ENCODE peak calls at places on chromosomes 1 and 21, in eight cellular contexts. One of them, this sample, is unnamed.

GRCh38 chr1:88763649-88764406 is 79.8 kb downstream of the PKN2 start:
- DNase-seq in CD4-positive, alpha-beta memory T cell: no peak
- DNase-seq in ovary: no peak
- DNase-seq in prostate gland: no peak
- DNase-seq in right lobe of liver: no peak
- DNase-seq in IMR-90: peak
- DNase-seq in CD8-positive, alpha-beta memory T cell: no peak
- DNase-seq in tibial artery: no peak
- DNase-seq in this sample: no peak

GRCh38 chr1:99685516-99686180 is 39.7 kb downstream of the PALMD start:
- DNase-seq in IMR-90: peak
- DNase-seq in ovary: peak
- DNase-seq in prostate gland: peak
- DNase-seq in right lobe of liver: peak
- DNase-seq in tibial artery: peak
- DNase-seq in CD4-positive, alpha-beta memory T cell: peak
- DNase-seq in CD8-positive, alpha-beta memory T cell: no peak
- DNase-seq in this sample: no peak

GRCh38 chr1:116219651-116220434 is 108.6 kb downstream of the MAB21L3 start:
- DNase-seq in right lobe of liver: no peak
- DNase-seq in tibial artery: no peak
- DNase-seq in IMR-90: no peak
- DNase-seq in CD8-positive, alpha-beta memory T cell: no peak
- DNase-seq in prostate gland: no peak
- DNase-seq in CD4-positive, alpha-beta memory T cell: no peak
- DNase-seq in ovary: no peak
- DNase-seq in this sample: no peak

GRCh38 chr1:2236695-2237677 is 8.9 kb downstream of the SKI start:
- DNase-seq in IMR-90: no peak
- DNase-seq in prostate gland: no peak
- DNase-seq in right lobe of liver: no peak
- DNase-seq in ovary: no peak
- DNase-seq in tibial artery: no peak
- DNase-seq in CD8-positive, alpha-beta memory T cell: no peak
- DNase-seq in CD4-positive, alpha-beta memory T cell: peak
- DNase-seq in this sample: peak

GRCh38 chr1:45623972-45624371 is at the start of gene CCDC17:
- DNase-seq in CD8-positive, alpha-beta memory T cell: no peak
- DNase-seq in CD4-positive, alpha-beta memory T cell: no peak
- DNase-seq in ovary: no peak
- DNase-seq in IMR-90: no peak
- DNase-seq in right lobe of liver: no peak
- DNase-seq in tibial artery: no peak
- DNase-seq in prostate gland: no peak
- DNase-seq in this sample: no peak

GRCh38 chr1:26531651-26532131 is 2.1 kb downstream of the RPS6KA1 start:
- DNase-seq in IMR-90: no peak
- DNase-seq in tibial artery: no peak
- DNase-seq in CD8-positive, alpha-beta memory T cell: no peak
- DNase-seq in right lobe of liver: peak
- DNase-seq in prostate gland: peak
- DNase-seq in ovary: no peak
- DNase-seq in CD4-positive, alpha-beta memory T cell: no peak
- DNase-seq in this sample: no peak

GRCh38 chr1:229058111-229058551 is 212.8 kb upstream of the RAB4A start:
- DNase-seq in right lobe of liver: no peak
- DNase-seq in prostate gland: peak
- DNase-seq in CD8-positive, alpha-beta memory T cell: no peak
- DNase-seq in ovary: no peak
- DNase-seq in CD4-positive, alpha-beta memory T cell: peak
- DNase-seq in tibial artery: no peak
- DNase-seq in IMR-90: no peak
- DNase-seq in this sample: no peak

GRCh38 chr1:185971688-185972087 is 237.5 kb downstream of the HMCN1 start:
- DNase-seq in CD8-positive, alpha-beta memory T cell: no peak
- DNase-seq in IMR-90: peak
- DNase-seq in tibial artery: no peak
- DNase-seq in right lobe of liver: no peak
- DNase-seq in prostate gland: no peak
- DNase-seq in ovary: no peak
- DNase-seq in CD4-positive, alpha-beta memory T cell: no peak
- DNase-seq in this sample: no peak

GRCh38 chr1:224996266-224996665 is 66.8 kb downstream of the DNAH14 start:
- DNase-seq in tibial artery: no peak
- DNase-seq in CD8-positive, alpha-beta memory T cell: no peak
- DNase-seq in right lobe of liver: no peak
- DNase-seq in IMR-90: no peak
- DNase-seq in ovary: no peak
- DNase-seq in prostate gland: no peak
- DNase-seq in CD4-positive, alpha-beta memory T cell: no peak
- DNase-seq in this sample: no peak

GRCh38 chr1:193525917-193526710 is 339.7 kb upstream of the B3GALT2 start:
- DNase-seq in CD4-positive, alpha-beta memory T cell: no peak
- DNase-seq in prostate gland: no peak
- DNase-seq in right lobe of liver: no peak
- DNase-seq in CD8-positive, alpha-beta memory T cell: no peak
- DNase-seq in IMR-90: no peak
- DNase-seq in ovary: no peak
- DNase-seq in tibial artery: no peak
- DNase-seq in this sample: no peak

GRCh38 chr1:182610606-182611194 is 6.5 kb upstream of the RGS16 start:
- DNase-seq in CD8-positive, alpha-beta memory T cell: no peak
- DNase-seq in tibial artery: no peak
- DNase-seq in prostate gland: no peak
- DNase-seq in IMR-90: no peak
- DNase-seq in ovary: no peak
- DNase-seq in CD4-positive, alpha-beta memory T cell: no peak
- DNase-seq in right lobe of liver: no peak
- DNase-seq in this sample: no peak

GRCh38 chr1:209150114-209150513 is 433.4 kb upstream of the CAMK1G start:
- DNase-seq in CD4-positive, alpha-beta memory T cell: no peak
- DNase-seq in IMR-90: peak
- DNase-seq in right lobe of liver: no peak
- DNase-seq in prostate gland: no peak
- DNase-seq in tibial artery: no peak
- DNase-seq in CD8-positive, alpha-beta memory T cell: no peak
- DNase-seq in ovary: no peak
- DNase-seq in this sample: no peak

GRCh38 chr1:224542783-224543440 is 73.2 kb upstream of the CNIH3 start:
- DNase-seq in ovary: no peak
- DNase-seq in CD8-positive, alpha-beta memory T cell: no peak
- DNase-seq in tibial artery: no peak
- DNase-seq in prostate gland: no peak
- DNase-seq in right lobe of liver: no peak
- DNase-seq in CD4-positive, alpha-beta memory T cell: no peak
- DNase-seq in IMR-90: peak
- DNase-seq in this sample: no peak

GRCh38 chr1:160085686-160086089 is 4.3 kb downstream of the KCNJ9 start:
- DNase-seq in CD8-positive, alpha-beta memory T cell: peak
- DNase-seq in ovary: peak
- DNase-seq in prostate gland: peak
- DNase-seq in tibial artery: peak
- DNase-seq in right lobe of liver: peak
- DNase-seq in IMR-90: peak
- DNase-seq in CD4-positive, alpha-beta memory T cell: peak
- DNase-seq in this sample: no peak

GRCh38 chr1:23478896-23479790 is 4.8 kb downstream of the ASAP3 start:
- DNase-seq in CD8-positive, alpha-beta memory T cell: no peak
- DNase-seq in prostate gland: peak
- DNase-seq in IMR-90: peak
- DNase-seq in CD4-positive, alpha-beta memory T cell: no peak
- DNase-seq in ovary: peak
- DNase-seq in right lobe of liver: peak
- DNase-seq in tibial artery: peak
- DNase-seq in this sample: no peak

GRCh38 chr21:42579456-42580075 is 65.9 kb downstream of the SLC37A1 start:
- DNase-seq in CD4-positive, alpha-beta memory T cell: no peak
- DNase-seq in IMR-90: no peak
- DNase-seq in prostate gland: no peak
- DNase-seq in right lobe of liver: peak
- DNase-seq in ovary: no peak
- DNase-seq in CD8-positive, alpha-beta memory T cell: no peak
- DNase-seq in tibial artery: peak
- DNase-seq in this sample: peak

GRCh38 chr1:16184557-16185303 is 27.7 kb downstream of the ARHGEF19 start:
- DNase-seq in tibial artery: no peak
- DNase-seq in IMR-90: no peak
- DNase-seq in prostate gland: peak
- DNase-seq in right lobe of liver: no peak
- DNase-seq in ovary: no peak
- DNase-seq in CD8-positive, alpha-beta memory T cell: no peak
- DNase-seq in CD4-positive, alpha-beta memory T cell: no peak
- DNase-seq in this sample: no peak

GRCh38 chr1:16180291-16180824 is 24.5 kb upstream of the EPHA2 start:
- DNase-seq in CD4-positive, alpha-beta memory T cell: no peak
- DNase-seq in CD8-positive, alpha-beta memory T cell: no peak
- DNase-seq in ovary: no peak
- DNase-seq in IMR-90: peak
- DNase-seq in tibial artery: no peak
- DNase-seq in right lobe of liver: no peak
- DNase-seq in prostate gland: no peak
- DNase-seq in this sample: no peak

GRCh38 chr1:16183765-16184556 is 28.1 kb upstream of the EPHA2 start:
- DNase-seq in CD8-positive, alpha-beta memory T cell: no peak
- DNase-seq in prostate gland: no peak
- DNase-seq in tibial artery: no peak
- DNase-seq in ovary: peak
- DNase-seq in CD4-positive, alpha-beta memory T cell: no peak
- DNase-seq in IMR-90: no peak
- DNase-seq in right lobe of liver: peak
- DNase-seq in this sample: no peak

GRCh38 chr1:16181887-16182719 is 26.2 kb upstream of the EPHA2 start:
- DNase-seq in ovary: peak
- DNase-seq in prostate gland: peak
- DNase-seq in IMR-90: peak
- DNase-seq in CD4-positive, alpha-beta memory T cell: no peak
- DNase-seq in CD8-positive, alpha-beta memory T cell: no peak
- DNase-seq in right lobe of liver: peak
- DNase-seq in tibial artery: peak
- DNase-seq in this sample: peak

DNA sequence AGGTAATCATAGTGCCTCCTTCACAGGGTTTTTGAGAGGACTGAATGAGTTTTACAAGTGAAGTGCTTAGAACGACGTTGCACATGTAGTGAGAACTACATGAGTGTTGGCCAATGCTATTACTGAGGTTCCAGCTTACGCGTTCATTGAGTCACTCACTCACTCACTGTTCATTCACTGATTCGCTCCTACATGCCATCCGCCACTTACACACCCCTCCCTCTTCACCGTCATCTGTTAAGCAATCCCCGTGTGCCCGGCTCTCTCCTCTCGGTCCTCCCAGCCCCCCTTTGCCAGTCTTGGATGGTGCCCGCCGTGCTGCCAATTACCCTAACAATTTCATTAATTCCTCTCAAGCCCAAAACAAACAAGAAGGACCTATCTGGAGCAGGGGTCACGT is 27.3 kb upstream of the EPHA2 start:
- DNase-seq in CD8-positive, alpha-beta memory T cell: no peak
- DNase-seq in ovary: peak
- DNase-seq in tibial artery: peak
- DNase-seq in prostate gland: no peak
- DNase-seq in CD4-positive, alpha-beta memory T cell: no peak
- DNase-seq in IMR-90: peak
- DNase-seq in right lobe of liver: peak
- DNase-seq in this sample: peak
- H3K27ac ChIP-seq in CD8-positive, alpha-beta memory T cell: no peak
- H3K27ac ChIP-seq in ovary: no peak
- H3K27ac ChIP-seq in tibial artery: peak
- H3K27ac ChIP-seq in prostate gland: no peak
- H3K27ac ChIP-seq in CD4-positive, alpha-beta memory T cell: no peak
- H3K27ac ChIP-seq in IMR-90: no peak
- H3K27ac ChIP-seq in right lobe of liver: peak
- H3K27ac ChIP-seq in this sample: peak

DNA sequence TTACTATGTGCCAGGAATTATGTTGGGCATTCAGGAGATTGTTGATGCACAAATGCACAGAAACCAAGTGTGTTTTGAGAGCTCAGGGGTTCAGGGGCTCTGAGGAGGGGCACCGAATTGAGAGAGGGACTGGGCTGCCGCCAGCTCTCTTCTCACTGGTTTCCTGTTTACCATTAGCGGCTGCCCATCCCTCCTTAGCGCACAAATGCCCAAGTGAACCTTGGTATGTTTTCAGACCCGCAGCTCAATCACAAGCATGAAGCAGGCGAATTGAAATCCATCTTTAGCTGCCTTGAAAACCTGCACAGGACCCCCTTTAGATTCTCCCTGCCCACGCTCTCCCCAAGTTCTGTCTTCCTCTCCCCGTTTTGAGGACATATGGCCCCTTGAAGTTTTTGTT is 61.2 kb upstream of the ACOT11 start:
- DNase-seq in right lobe of liver: no peak
- DNase-seq in IMR-90: no peak
- DNase-seq in prostate gland: no peak
- DNase-seq in ovary: no peak
- DNase-seq in CD8-positive, alpha-beta memory T cell: no peak
- DNase-seq in CD4-positive, alpha-beta memory T cell: no peak
- DNase-seq in tibial artery: no peak
- DNase-seq in this sample: no peak
- H3K4me3 ChIP-seq in right lobe of liver: no peak
- H3K4me3 ChIP-seq in IMR-90: no peak
- H3K4me3 ChIP-seq in prostate gland: no peak
- H3K4me3 ChIP-seq in ovary: no peak
- H3K4me3 ChIP-seq in CD8-positive, alpha-beta memory T cell: no peak
- H3K4me3 ChIP-seq in CD4-positive, alpha-beta memory T cell: no peak
- H3K4me3 ChIP-seq in tibial artery: no peak
- H3K4me3 ChIP-seq in this sample: no peak

GRCh38 chr21:44817914-44818635 is at the start of gene SUMO3:
- DNase-seq in right lobe of liver: peak
- DNase-seq in CD4-positive, alpha-beta memory T cell: peak
- DNase-seq in tibial artery: peak
- DNase-seq in IMR-90: peak
- DNase-seq in CD8-positive, alpha-beta memory T cell: peak
- DNase-seq in ovary: peak
- DNase-seq in prostate gland: peak
- DNase-seq in this sample: no peak
- H3K27ac ChIP-seq in right lobe of liver: peak
- H3K27ac ChIP-seq in CD4-positive, alpha-beta memory T cell: peak
- H3K27ac ChIP-seq in tibial artery: peak
- H3K27ac ChIP-seq in IMR-90: peak
- H3K27ac ChIP-seq in CD8-positive, alpha-beta memory T cell: peak
- H3K27ac ChIP-seq in ovary: peak
- H3K27ac ChIP-seq in prostate gland: peak
- H3K27ac ChIP-seq in this sample: peak

DNA sequence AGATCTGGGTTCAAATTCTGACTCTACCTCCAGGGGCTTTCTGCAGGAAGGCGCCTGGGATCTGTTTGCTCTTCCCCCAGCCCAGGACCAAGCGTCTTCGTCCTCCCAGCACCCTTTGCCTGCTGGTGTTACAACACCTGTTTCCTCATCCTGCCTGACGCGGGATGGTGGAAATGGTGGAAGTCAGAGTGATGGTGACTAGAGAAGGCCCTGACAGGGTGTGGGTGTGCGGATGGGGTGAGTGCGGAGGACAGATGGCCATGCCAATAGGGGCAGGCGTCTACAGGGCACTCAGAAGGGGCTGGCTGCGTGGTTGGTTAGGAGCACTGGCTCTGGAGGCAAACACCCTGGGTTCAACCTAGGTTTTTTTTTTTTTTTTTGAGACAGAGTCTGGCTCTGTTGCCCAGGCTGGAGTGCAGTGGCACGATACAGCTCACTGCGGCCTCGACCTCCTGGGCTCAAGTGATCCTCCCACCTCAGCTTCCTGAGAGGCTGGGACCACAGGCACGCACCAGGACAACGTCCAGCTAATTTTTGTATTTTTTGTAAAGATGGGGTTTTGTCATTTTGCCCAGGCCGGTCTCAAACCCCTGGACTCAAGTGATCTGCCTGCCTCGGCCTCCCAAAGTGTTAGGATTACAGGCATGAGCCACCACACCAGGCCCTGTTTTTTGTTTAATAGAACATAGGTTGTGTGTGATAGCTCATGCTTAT is 1.5 kb downstream of the THEMIS2 start:
- DNase-seq in IMR-90: no peak
- DNase-seq in right lobe of liver: no peak
- DNase-seq in CD8-positive, alpha-beta memory T cell: no peak
- DNase-seq in tibial artery: no peak
- DNase-seq in prostate gland: no peak
- DNase-seq in CD4-positive, alpha-beta memory T cell: no peak
- DNase-seq in ovary: no peak
- DNase-seq in this sample: no peak
- H3K4me3 ChIP-seq in IMR-90: no peak
- H3K4me3 ChIP-seq in right lobe of liver: no peak
- H3K4me3 ChIP-seq in CD8-positive, alpha-beta memory T cell: peak
- H3K4me3 ChIP-seq in tibial artery: peak
- H3K4me3 ChIP-seq in prostate gland: no peak
- H3K4me3 ChIP-seq in CD4-positive, alpha-beta memory T cell: peak
- H3K4me3 ChIP-seq in ovary: peak
- H3K4me3 ChIP-seq in this sample: no peak

This sample was measured in RWPE2.